ENCODE peak calls at places on chromosomes 12 and 14, in ten cellular contexts. I is endothelial cell; V is activated CD4-positive, alpha-beta T cell treated with anti-CD3 and anti-CD28 coated beads, Interleukin-2, amount 10 ng/mL, durations not matched to agents 7 days and 5 days; O is stimulated activated naive B cell treated with anti-CD40 and anti-IgM and Interleukin-4, amounts not matched to agents 10 μg/mL and 1 μg/mL and 100 μg/mL, for 72 hours; R is LoVo; C is EH; W is GM18507; L is IMR-90; B is ecto neural progenitor cell; E is anterior cingulate cortex. F is an unnamed sample.

GRCh38 chr12:122323311-122324019 is 57.2 kb upstream of the VPS33A start:
- DNase-seq in B (no peak), V (no peak), C (no peak), I (no peak), R (no peak), O (no peak), W (no peak), L (no peak), E (no peak), F (no peak)

GRCh38 chr14:93493054-93493453 is 62.3 kb downstream of the UNC79 start:
- DNase-seq in E (no peak), I (no peak), L (no peak), B (no peak), O (no peak), V (no peak), C (no peak), W (no peak), R (no peak), F (no peak)

GRCh38 chr12:47527816-47528215 is 178.0 kb downstream of the RPAP3 start:
- DNase-seq in C (peak), B (no peak), V (no peak), O (no peak), I (no peak), L (peak), R (no peak), E (no peak), W (no peak), F (no peak)

GRCh38 chr12:12017135-12017581 is 53.6 kb upstream of the BCL2L14 start:
- DNase-seq in B (no peak), E (no peak), C (peak), O (no peak), R (no peak), L (no peak), I (no peak), W (no peak), V (no peak), F (no peak)

GRCh38 chr12:93798279-93798678 is 121.1 kb downstream of the CRADD start:
- DNase-seq in B (no peak), O (no peak), R (no peak), C (no peak), L (no peak), E (no peak), W (no peak), I (no peak), V (no peak), F (no peak)

GRCh38 chr14:94471045-94471444 is 5.0 kb downstream of the SERPINA9 start:
- DNase-seq in O (no peak), C (no peak), R (no peak), L (no peak), V (no peak), I (no peak), W (no peak), B (no peak), E (no peak), F (no peak)

GRCh38 chr14:80981156-80981555 is 25.7 kb downstream of the TSHR start:
- DNase-seq in I (no peak), W (no peak), R (no peak), L (no peak), V (no peak), B (no peak), E (no peak), C (peak), O (no peak), F (no peak)

GRCh38 chr12:122845041-122845864 is 10.0 kb downstream of the HIP1R start:
- DNase-seq in E (peak), I (no peak), O (no peak), R (no peak), B (no peak), W (no peak), V (no peak), L (no peak), C (no peak), F (no peak)

GRCh38 chr12:51851408-51852097 is 3.0 kb upstream of the FIGNL2 start:
- DNase-seq in O (no peak), R (no peak), E (no peak), V (no peak), W (no peak), B (no peak), C (no peak), L (no peak), I (no peak), F (no peak)

GRCh38 chr12:67067453-67068203 is 201.5 kb upstream of the CAND1 start:
- DNase-seq in V (no peak), R (no peak), E (no peak), I (peak), L (no peak), W (no peak), B (peak), C (no peak), O (no peak), F (no peak)

GRCh38 chr12:47207829-47208248 is 128.1 kb upstream of the AMIGO2 start:
- DNase-seq in C (peak), E (no peak), R (peak), W (no peak), I (no peak), O (no peak), B (no peak), V (no peak), L (no peak), F (peak)